ENCODE peak calls at places on chromosomes 3 and 15, in six cellular contexts. One of them, this sample, is unnamed.
A peak's percentile ranks its signal among the peaks of the same experiment; 100 is the strongest.

GRCh38 chr3:27532931-27533607 is 48.9 kb upstream of the SLC4A7 start:
- DNase-seq in hepatocyte: no peak
- DNase-seq in HCT116: no peak
- DNase-seq in K562: no peak
- DNase-seq in GM23338: peak; percentile 46
- DNase-seq in mammary epithelial cell: peak; percentile 79
- DNase-seq in this sample: no peak

GRCh38 chr15:75306188-75306587 is 23.6 kb downstream of the GOLGA6D start:
- DNase-seq in hepatocyte: no peak
- DNase-seq in HCT116: no peak
- DNase-seq in K562: no peak
- DNase-seq in GM23338: no peak
- DNase-seq in mammary epithelial cell: no peak
- DNase-seq in this sample: no peak

GRCh38 chr3:156681003-156681402 is 6.6 kb downstream of the TIPARP start:
- DNase-seq in hepatocyte: peak; percentile 73
- DNase-seq in HCT116: no peak
- DNase-seq in K562: no peak
- DNase-seq in GM23338: peak; percentile 79
- DNase-seq in mammary epithelial cell: peak; percentile 97
- DNase-seq in this sample: peak; percentile 88

GRCh38 chr15:89802231-89802928 is 12.3 kb downstream of the ANPEP start:
- DNase-seq in hepatocyte: no peak
- DNase-seq in HCT116: no peak
- DNase-seq in K562: peak; percentile 40
- DNase-seq in GM23338: no peak
- DNase-seq in mammary epithelial cell: no peak
- DNase-seq in this sample: no peak

GRCh38 chr15:25849431-25849921 is 13.7 kb downstream of the ATP10A start:
- DNase-seq in hepatocyte: peak; percentile 65
- DNase-seq in HCT116: no peak
- DNase-seq in K562: no peak
- DNase-seq in GM23338: peak; percentile 28
- DNase-seq in mammary epithelial cell: no peak
- DNase-seq in this sample: peak; percentile 24

GRCh38 chr3:71488882-71489281 is 94.6 kb downstream of the FOXP1 start:
- DNase-seq in hepatocyte: no peak
- DNase-seq in HCT116: no peak
- DNase-seq in K562: no peak
- DNase-seq in GM23338: no peak
- DNase-seq in mammary epithelial cell: no peak
- DNase-seq in this sample: no peak

GRCh38 chr15:39629376-39629775 is 48.5 kb downstream of the THBS1 start:
- DNase-seq in hepatocyte: peak; percentile 23
- DNase-seq in HCT116: no peak
- DNase-seq in K562: no peak
- DNase-seq in GM23338: no peak
- DNase-seq in mammary epithelial cell: peak; percentile 79
- DNase-seq in this sample: peak; percentile 84

GRCh38 chr3:46566040-46566631 is at the start of gene LRRC2:
- DNase-seq in hepatocyte: peak; percentile 68
- DNase-seq in HCT116: no peak
- DNase-seq in K562: no peak
- DNase-seq in GM23338: peak; percentile 72
- DNase-seq in mammary epithelial cell: peak; percentile 23
- DNase-seq in this sample: peak; percentile 49

GRCh38 chr3:59235221-59236012 is 185.6 kb upstream of the CFAP20DC start:
- DNase-seq in hepatocyte: no peak
- DNase-seq in HCT116: no peak
- DNase-seq in K562: no peak
- DNase-seq in GM23338: no peak
- DNase-seq in mammary epithelial cell: no peak
- DNase-seq in this sample: peak; percentile 26

GRCh38 chr15:55224892-55225291 is 28.2 kb upstream of the RSL24D1 start:
- DNase-seq in hepatocyte: peak; percentile 40
- DNase-seq in HCT116: no peak
- DNase-seq in K562: no peak
- DNase-seq in GM23338: no peak
- DNase-seq in mammary epithelial cell: peak; percentile 14
- DNase-seq in this sample: no peak

GRCh38 chr3:197801801-197802504 is 10.9 kb downstream of the LRCH3 start:
- DNase-seq in hepatocyte: no peak
- DNase-seq in HCT116: no peak
- DNase-seq in K562: no peak
- DNase-seq in GM23338: peak; percentile 35
- DNase-seq in mammary epithelial cell: peak; percentile 60
- DNase-seq in this sample: peak; percentile 59

GRCh38 chr3:23994247-23994574 is 49.1 kb downstream of the NR1D2 start:
- DNase-seq in hepatocyte: no peak
- DNase-seq in HCT116: no peak
- DNase-seq in K562: no peak
- DNase-seq in GM23338: no peak
- DNase-seq in mammary epithelial cell: no peak
- DNase-seq in this sample: no peak

GRCh38 chr15:97196066-97197027 is 764.2 kb upstream of the ARRDC4 start:
- DNase-seq in hepatocyte: no peak
- DNase-seq in HCT116: no peak
- DNase-seq in K562: no peak
- DNase-seq in GM23338: peak; percentile 33
- DNase-seq in mammary epithelial cell: no peak
- DNase-seq in this sample: no peak

GRCh38 chr3:103992469-103992868 is 1374.2 kb upstream of the ALCAM start:
- DNase-seq in hepatocyte: no peak
- DNase-seq in HCT116: no peak
- DNase-seq in K562: no peak
- DNase-seq in GM23338: peak; percentile 30
- DNase-seq in mammary epithelial cell: no peak
- DNase-seq in this sample: no peak

GRCh38 chr3:119562307-119562961 is 3.0 kb upstream of the CD80 start:
- DNase-seq in hepatocyte: no peak
- DNase-seq in HCT116: no peak
- DNase-seq in K562: no peak
- DNase-seq in GM23338: no peak
- DNase-seq in mammary epithelial cell: no peak
- DNase-seq in this sample: no peak

GRCh38 chr3:112734171-112734570 is 93.2 kb upstream of the CCDC80 start:
- DNase-seq in hepatocyte: no peak
- DNase-seq in HCT116: no peak
- DNase-seq in K562: no peak
- DNase-seq in GM23338: no peak
- DNase-seq in mammary epithelial cell: peak; percentile 32
- DNase-seq in this sample: peak; percentile 23

GRCh38 chr3:42529463-42529862 is 27.0 kb downstream of the VIPR1 start:
- DNase-seq in hepatocyte: no peak
- DNase-seq in HCT116: no peak
- DNase-seq in K562: no peak
- DNase-seq in GM23338: no peak
- DNase-seq in mammary epithelial cell: no peak
- DNase-seq in this sample: no peak

GRCh38 chr15:50493625-50494024 is 52.8 kb downstream of the USP50 start:
- DNase-seq in hepatocyte: no peak
- DNase-seq in HCT116: no peak
- DNase-seq in K562: no peak
- DNase-seq in GM23338: no peak
- DNase-seq in mammary epithelial cell: no peak
- DNase-seq in this sample: no peak

GRCh38 chr3:31170932-31171670 is 276.6 kb upstream of the GADL1 start:
- DNase-seq in hepatocyte: no peak
- DNase-seq in HCT116: no peak
- DNase-seq in K562: no peak
- DNase-seq in GM23338: no peak
- DNase-seq in mammary epithelial cell: peak; percentile 33
- DNase-seq in this sample: no peak

GRCh38 chr3:127777861-127778711 is 44.2 kb downstream of the MGLL start:
- DNase-seq in hepatocyte: peak; percentile 44
- DNase-seq in HCT116: no peak
- DNase-seq in K562: no peak
- DNase-seq in GM23338: no peak
- DNase-seq in mammary epithelial cell: no peak
- DNase-seq in this sample: no peak

GRCh38 chr15:47358876-47359275 is 358.4 kb upstream of the SEMA6D start:
- DNase-seq in hepatocyte: no peak
- DNase-seq in HCT116: no peak
- DNase-seq in K562: no peak
- DNase-seq in GM23338: no peak
- DNase-seq in mammary epithelial cell: peak; percentile 12
- DNase-seq in this sample: no peak

GRCh38 chr3:51948016-51948580 is 5.9 kb downstream of the PARP3 start:
- DNase-seq in hepatocyte: no peak
- DNase-seq in HCT116: no peak
- DNase-seq in K562: no peak
- DNase-seq in GM23338: no peak
- DNase-seq in mammary epithelial cell: no peak
- DNase-seq in this sample: no peak

GRCh38 chr3:101195951-101196713 is 124.2 kb downstream of the IMPG2 start:
- DNase-seq in hepatocyte: peak; percentile 72
- DNase-seq in HCT116: peak; percentile 48
- DNase-seq in K562: no peak
- DNase-seq in GM23338: peak; percentile 83
- DNase-seq in mammary epithelial cell: peak; percentile 60
- DNase-seq in this sample: peak; percentile 91

GRCh38 chr3:111999924-112000835 is 1.5 kb downstream of the TAGLN3 start:
- DNase-seq in hepatocyte: no peak
- DNase-seq in HCT116: no peak
- DNase-seq in K562: no peak
- DNase-seq in GM23338: peak; percentile 19
- DNase-seq in mammary epithelial cell: no peak
- DNase-seq in this sample: no peak

GRCh38 chr3:104906001-104906639 is 460.6 kb upstream of the ALCAM start:
- DNase-seq in hepatocyte: no peak
- DNase-seq in HCT116: no peak
- DNase-seq in K562: no peak
- DNase-seq in GM23338: no peak
- DNase-seq in mammary epithelial cell: no peak
- DNase-seq in this sample: no peak

GRCh38 chr3:42012378-42012934 is 50.6 kb upstream of the ULK4 start:
- DNase-seq in hepatocyte: no peak
- DNase-seq in HCT116: no peak
- DNase-seq in K562: no peak
- DNase-seq in GM23338: no peak
- DNase-seq in mammary epithelial cell: no peak
- DNase-seq in this sample: no peak

GRCh38 chr3:60920519-60920918 is 330.7 kb downstream of the FHIT start:
- DNase-seq in hepatocyte: no peak
- DNase-seq in HCT116: no peak
- DNase-seq in K562: no peak
- DNase-seq in GM23338: no peak
- DNase-seq in mammary epithelial cell: no peak
- DNase-seq in this sample: no peak

GRCh38 chr3:72458365-72458764 is 389.9 kb downstream of the SHQ1 start:
- DNase-seq in hepatocyte: peak; percentile 30
- DNase-seq in HCT116: no peak
- DNase-seq in K562: no peak
- DNase-seq in GM23338: no peak
- DNase-seq in mammary epithelial cell: peak; percentile 12
- DNase-seq in this sample: peak; percentile 90

DNA sequence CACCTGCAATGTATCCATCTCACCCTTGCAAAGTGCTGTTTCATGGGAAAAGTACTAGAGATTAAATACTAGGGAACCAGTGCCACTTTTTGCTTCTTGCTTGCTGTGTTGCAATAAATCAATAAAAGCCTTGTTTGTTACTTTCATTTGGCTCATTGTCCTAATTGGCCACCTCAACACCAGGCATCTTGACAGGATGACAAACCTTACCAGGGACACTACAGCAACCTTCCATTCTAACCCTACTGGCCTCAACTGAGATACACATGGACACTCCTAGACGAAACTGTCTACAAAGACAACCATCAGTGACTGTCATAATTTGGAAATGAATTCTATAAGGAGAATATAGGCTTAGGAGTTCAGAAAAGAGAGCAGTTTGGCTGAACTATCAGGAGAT is 106.4 kb upstream of the SETMAR start:
- DNase-seq in hepatocyte: no peak
- DNase-seq in HCT116: no peak
- DNase-seq in K562: no peak
- DNase-seq in GM23338: no peak
- DNase-seq in mammary epithelial cell: no peak
- DNase-seq in this sample: no peak
- H3K4me2 ChIP-seq in hepatocyte: no peak overlapping the region
- H3K4me2 ChIP-seq in HCT116: no peak overlapping the region
- H3K4me2 ChIP-seq in K562: no peak overlapping the region
- H3K4me2 ChIP-seq in GM23338: no peak overlapping the region
- H3K4me2 ChIP-seq in mammary epithelial cell: no peak overlapping the region
- H3K4me2 ChIP-seq in this sample: no peak overlapping the region

DNA sequence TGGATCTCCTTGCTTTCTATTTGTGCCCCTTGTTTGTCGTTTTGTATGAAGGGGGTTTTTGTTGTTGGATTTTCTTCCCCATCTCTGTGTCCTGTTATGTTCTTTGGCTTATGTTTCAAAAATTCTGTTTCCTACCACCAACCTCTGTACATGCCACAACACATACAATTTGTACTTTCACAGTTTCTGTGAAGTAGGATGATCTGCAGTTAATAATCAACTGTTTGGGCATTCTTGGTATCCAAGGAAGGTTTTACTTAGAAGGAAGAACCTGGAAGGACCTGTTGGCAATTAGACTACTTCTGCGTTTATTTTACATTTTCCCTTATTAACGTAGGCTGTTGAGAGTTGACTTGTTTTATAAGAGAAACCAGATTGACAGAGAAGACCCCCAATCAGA is 8.3 kb downstream of the SETD5 start:
- DNase-seq in hepatocyte: no peak
- DNase-seq in HCT116: no peak
- DNase-seq in K562: no peak
- DNase-seq in GM23338: no peak
- DNase-seq in mammary epithelial cell: peak; percentile 52
- DNase-seq in this sample: no peak
- H4K20me1 ChIP-seq in hepatocyte: peaks cover 100% of the 10 kb centered on the region
- H4K20me1 ChIP-seq in HCT116: peaks cover 78% of the 10 kb centered on the region
- H4K20me1 ChIP-seq in K562: peaks cover 53% of the 10 kb centered on the region
- H4K20me1 ChIP-seq in GM23338: peaks cover 54% of the 10 kb centered on the region
- H4K20me1 ChIP-seq in mammary epithelial cell: peaks cover 34% of the 10 kb centered on the region
- H4K20me1 ChIP-seq in this sample: peaks cover 93% of the 10 kb centered on the region

GRCh38 chr15:58565620-58566019 is 133.8 kb downstream of the LIPC start:
- DNase-seq in hepatocyte: no peak
- DNase-seq in HCT116: no peak
- DNase-seq in K562: no peak
- DNase-seq in GM23338: no peak
- DNase-seq in mammary epithelial cell: no peak
- DNase-seq in this sample: no peak
- H3K4me2 ChIP-seq in hepatocyte: no peak overlapping the region
- H3K4me2 ChIP-seq in HCT116: no peak overlapping the region
- H3K4me2 ChIP-seq in K562: no peak overlapping the region
- H3K4me2 ChIP-seq in GM23338: no peak overlapping the region
- H3K4me2 ChIP-seq in mammary epithelial cell: no peak overlapping the region
- H3K4me2 ChIP-seq in this sample: no peak overlapping the region

GRCh38 chr15:84772467-84772866 is 24.1 kb downstream of the ZNF592 start:
- DNase-seq in hepatocyte: no peak
- DNase-seq in HCT116: no peak
- DNase-seq in K562: no peak
- DNase-seq in GM23338: no peak
- DNase-seq in mammary epithelial cell: no peak
- DNase-seq in this sample: no peak
- H4K20me1 ChIP-seq in hepatocyte: peaks cover 60% of the 10 kb centered on the region
- H4K20me1 ChIP-seq in HCT116: peaks cover 6% of the 10 kb centered on the region
- H4K20me1 ChIP-seq in K562: peaks cover 5% of the 10 kb centered on the region
- H4K20me1 ChIP-seq in GM23338: peaks cover 10% of the 10 kb centered on the region
- H4K20me1 ChIP-seq in mammary epithelial cell: no peaks in the 10 kb centered on the region
- H4K20me1 ChIP-seq in this sample: no peaks in the 10 kb centered on the region